ENCODE peak calls at places on chromosomes 11 and 22, in five cellular contexts. M, C, S, W and R are unnamed samples.

GRCh38 chr22:16774911-16775529 is 50.2 kb downstream of the XKR3 start:
- DNase-seq in M (no peak), S (no peak), W (no peak), C (no peak), R (no peak)

GRCh38 chr11:126341760-126342161 is 13.7 kb upstream of the ST3GAL4 start:
- DNase-seq in W (no peak), C (no peak), M (no peak), S (no peak), R (peak)

GRCh38 chr11:104665631-104666030 is 232.6 kb downstream of the CASP12 start:
- DNase-seq in M (no peak), W (no peak), C (no peak), S (no peak), R (no peak)

GRCh38 chr22:11066458-11067285 is 4461.3 kb upstream of the OR11H1 start:
- DNase-seq in W (peak), S (no peak), C (no peak), M (no peak), R (no peak)

GRCh38 chr11:128530119-128531091 is 57.0 kb downstream of the ETS1 start:
- DNase-seq in S (no peak), C (no peak), W (no peak), M (peak), R (peak)

GRCh38 chr11:7462706-7463105 is 22.6 kb upstream of the OLFML1 start:
- DNase-seq in C (no peak), W (no peak), M (no peak), S (no peak), R (no peak)

GRCh38 chr11:47004595-47005033 is 68.1 kb downstream of the CSTPP1 start:
- DNase-seq in S (peak), M (peak), W (peak), C (no peak), R (peak)

GRCh38 chr11:68659158-68659921 is 25.0 kb upstream of the GAL start:
- DNase-seq in S (peak), C (no peak), W (peak), M (peak), R (peak)

GRCh38 chr11:105193260-105193659 is 53.7 kb upstream of the CARD18 start:
- DNase-seq in S (no peak), M (no peak), C (no peak), W (no peak), R (no peak)

GRCh38 chr22:45424241-45424731 is 10.8 kb downstream of the RIBC2 start:
- DNase-seq in C (no peak), S (no peak), M (no peak), W (peak), R (no peak)

GRCh38 chr22:22711532-22711913 is 67.1 kb downstream of the GGTLC2 start:
- DNase-seq in M (no peak), W (no peak), C (no peak), S (no peak), R (no peak)

GRCh38 chr11:71563401-71563800 is 2.0 kb upstream of the KRTAP5-10 start:
- DNase-seq in C (peak), S (no peak), W (no peak), M (peak), R (peak)

GRCh38 chr11:27672836-27673464 is 27.3 kb downstream of the BDNF start:
- DNase-seq in W (no peak), M (no peak), C (no peak), S (no peak), R (no peak)

GRCh38 chr11:76140912-76141574 is 65.3 kb downstream of the WNT11 start:
- DNase-seq in S (peak), C (no peak), M (no peak), W (no peak), R (no peak)

GRCh38 chr11:9716275-9717039 is 52.6 kb downstream of the SWAP70 start:
- DNase-seq in S (no peak), C (no peak), W (no peak), M (no peak), R (peak)

GRCh38 chr22:24455751-24456426 is 28.5 kb downstream of the ADORA2A start:
- DNase-seq in C (no peak), S (peak), W (no peak), M (peak), R (no peak)

GRCh38 chr11:133228406-133229330 is 303.6 kb downstream of the OPCML start:
- DNase-seq in W (no peak), C (peak), M (peak), S (peak), R (no peak)

GRCh38 chr11:117473692-117474091 is 146.0 kb downstream of the CEP164 start:
- DNase-seq in S (no peak), W (no peak), C (no peak), M (no peak), R (no peak)

GRCh38 chr22:37782340-37783168 is 25.2 kb upstream of the GCAT start:
- DNase-seq in S (no peak), C (no peak), M (no peak), W (no peak), R (no peak)

GRCh38 chr22:23751441-23751996 is 607 bp upstream of the ZNF70 start:
- DNase-seq in M (peak), S (no peak), W (no peak), C (no peak), R (no peak)

GRCh38 chr22:47245786-47246185 is 483.3 kb downstream of the TBC1D22A start:
- DNase-seq in C (no peak), S (no peak), M (no peak), W (peak), R (no peak)